ENCODE peak calls at places on chromosomes 5 and 9, in four cellular contexts. O is astrocyte, A is fibroblast of lung, B is NT2/D1. U is an unnamed sample.

GRCh38 chr9:121783523-121784507 is 132.4 kb downstream of the DAB2IP start:
- DNase-seq in O (no peak), A (no peak), B (no peak), U (peak; percentile 67)

GRCh38 chr9:105141448-105142101 is 102.9 kb upstream of the SLC44A1 start:
- DNase-seq in O (no peak), A (no peak), B (no peak), U (no peak)

GRCh38 chr9:31608413-31608812 is 776.0 kb upstream of the ACO1 start:
- DNase-seq in O (peak; percentile 45), A (peak; percentile 12), B (no peak), U (no peak)

GRCh38 chr5:126031989-126032716 is 391.1 kb upstream of the GRAMD2B start:
- DNase-seq in O (peak; percentile 81), A (peak; percentile 82), B (no peak), U (peak; percentile 82)

GRCh38 chr5:59466271-59466670 is 427.3 kb downstream of the PDE4D start:
- DNase-seq in O (no peak), A (no peak), B (peak; percentile 9), U (no peak)

GRCh38 chr5:75050415-75050814 is 1.9 kb downstream of the GCNT4 start:
- DNase-seq in O (no peak), A (peak; percentile 21), B (no peak), U (no peak)

GRCh38 chr9:127949827-127950512 is 12.3 kb upstream of the DPM2 start:
- DNase-seq in O (no peak), A (no peak), B (no peak), U (no peak)

GRCh38 chr9:29043070-29043469 is 1469.8 kb upstream of the C9orf72 start:
- DNase-seq in O (no peak), A (no peak), B (no peak), U (no peak)

GRCh38 chr9:126297656-126298318 is 28.8 kb upstream of the MVB12B start:
- DNase-seq in O (no peak), A (no peak), B (no peak), U (no peak)

GRCh38 chr5:67297376-67297775 is 100.8 kb upstream of the CD180 start:
- DNase-seq in O (no peak), A (no peak), B (no peak), U (no peak)

GRCh38 chr9:129630967-129631672 is 5.2 kb downstream of the NTMT1 start:
- DNase-seq in O (peak; percentile 46), A (no peak), B (no peak), U (no peak)

GRCh38 chr5:126544087-126544740 is 50.8 kb downstream of the ALDH7A1 start:
- DNase-seq in O (no peak), A (peak; percentile 42), B (no peak), U (no peak)

GRCh38 chr5:147892696-147893296 is 13.5 kb downstream of the C5orf46 start:
- DNase-seq in O (no peak), A (no peak), B (no peak), U (no peak)

GRCh38 chr5:136979131-136979530 is 520.0 kb downstream of the SPOCK1 start:
- DNase-seq in O (peak; percentile 42), A (no peak), B (no peak), U (no peak)

GRCh38 chr9:137694962-137695875 is 76.4 kb downstream of the EHMT1 start:
- DNase-seq in O (no peak), A (peak; percentile 27), B (peak; percentile 60), U (no peak)

GRCh38 chr9:26326473-26327044 is 566.0 kb downstream of the CAAP1 start:
- DNase-seq in O (peak; percentile 37), A (peak; percentile 83), B (peak; percentile 68), U (no peak)

GRCh38 chr5:176980818-176981217 is 25.8 kb downstream of the UIMC1 start:
- DNase-seq in O (no peak), A (no peak), B (no peak), U (no peak)
- H3K9me3 ChIP-seq in O (no peaks in the 10 kb centered on the region), A (no peaks in the 10 kb centered on the region), B (peaks cover 29% of the 10 kb centered on the region), U (no peaks in the 10 kb centered on the region)

GRCh38 chr9:114902773-114903589 is 27.4 kb downstream of the TNFSF8 start:
- DNase-seq in O (no peak), A (peak; percentile 24), B (no peak), U (no peak)
- H3K9ac ChIP-seq in O (no peak overlapping the region), A (no peak overlapping the region), B (no peak overlapping the region), U (no peak overlapping the region)

DNA sequence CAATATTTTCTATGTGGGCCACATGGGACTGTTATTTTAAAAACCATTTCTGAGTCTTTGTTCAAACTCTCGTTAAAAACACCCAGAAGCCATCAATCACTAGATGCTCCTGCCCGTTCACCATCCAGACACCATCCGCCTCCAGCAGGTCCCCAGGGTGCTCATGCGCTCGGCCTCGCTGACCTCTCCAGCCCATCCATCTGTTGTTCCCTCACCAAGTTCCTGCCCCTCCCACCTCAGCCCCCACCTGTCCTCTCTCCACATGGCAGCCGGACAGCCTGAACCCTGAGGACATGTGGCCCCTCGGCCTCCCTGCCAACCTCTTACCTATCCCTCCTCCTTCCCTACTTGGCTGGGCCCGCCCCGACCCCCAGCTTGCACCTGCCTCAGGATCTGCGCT is 31.6 kb downstream of the NSUN2 start:
- DNase-seq in O (no peak), A (no peak), B (no peak), U (no peak)
- H3K9me3 ChIP-seq in O (no peaks in the 10 kb centered on the region), A (no peaks in the 10 kb centered on the region), B (no peaks in the 10 kb centered on the region), U (no peaks in the 10 kb centered on the region)

GRCh38 chr5:17000296-17000939 is 64.3 kb upstream of the MYO10 start:
- DNase-seq in O (peak; percentile 99), A (peak; percentile 95), B (no peak), U (no peak)
- H3K9ac ChIP-seq in O (peak overlapping the region; percentile 70), A (no peak overlapping the region), B (no peak overlapping the region), U (no peak overlapping the region)

GRCh38 chr9:4585135-4585534 is 77.0 kb upstream of the PLPP6 start:
- DNase-seq in O (no peak), A (no peak), B (no peak), U (no peak)

GRCh38 chr9:4584636-4585035 is 77.5 kb upstream of the PLPP6 start:
- DNase-seq in O (no peak), A (no peak), B (no peak), U (no peak)

GRCh38 chr9:4581861-4582565 is 80.1 kb upstream of the PLPP6 start:
- DNase-seq in O (no peak), A (no peak), B (no peak), U (no peak)

GRCh38 chr9:4581031-4581760 is 80.9 kb upstream of the PLPP6 start:
- DNase-seq in O (no peak), A (no peak), B (no peak), U (no peak)

DNA sequence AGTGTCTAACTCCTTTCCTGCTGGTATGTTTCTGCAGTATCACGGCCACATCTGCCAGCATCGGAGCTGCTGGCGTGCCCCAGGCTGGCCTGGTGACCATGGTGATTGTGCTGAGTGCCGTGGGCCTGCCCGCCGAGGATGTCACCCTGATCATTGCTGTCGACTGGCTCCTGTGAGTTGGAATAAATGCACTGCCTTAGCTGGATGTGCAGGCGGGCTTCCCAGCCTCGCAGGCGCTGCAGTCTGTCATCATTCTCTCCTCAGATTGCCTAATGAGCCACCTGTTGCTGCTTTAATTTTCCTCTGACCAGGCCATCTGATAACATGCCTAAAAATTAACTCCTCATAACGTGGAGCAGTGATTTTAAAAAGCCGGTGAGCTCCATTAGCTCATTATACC is 79.1 kb upstream of the PLPP6 start:
- DNase-seq in O (no peak), A (no peak), B (no peak), U (no peak)
- H3K9me3 ChIP-seq in O (no peaks in the 10 kb centered on the region), A (no peaks in the 10 kb centered on the region), B (no peaks in the 10 kb centered on the region), U (no peaks in the 10 kb centered on the region)

DNA sequence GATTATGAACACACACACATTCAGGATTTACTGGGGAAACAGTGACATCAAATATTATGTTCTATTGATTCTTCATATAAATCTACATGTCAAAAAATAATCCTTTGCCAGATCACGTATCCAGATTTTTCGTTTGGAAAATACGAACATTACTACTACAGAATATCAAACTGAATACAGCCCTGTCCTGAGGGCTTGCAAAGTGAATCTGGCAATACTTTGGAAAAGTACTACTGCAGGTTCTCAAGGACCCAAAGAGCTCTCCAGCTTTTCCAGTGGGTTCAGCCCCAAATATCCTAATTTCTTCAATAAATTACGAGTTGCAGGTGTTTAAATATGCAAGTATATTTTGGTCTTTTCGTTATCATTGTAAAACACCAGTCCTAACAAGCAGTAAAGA is 411 bp upstream of the NDUFS4 start:
- DNase-seq in O (no peak), A (no peak), B (no peak), U (no peak)
- H3K9ac ChIP-seq in O (peak overlapping the region; percentile 96), A (no peak overlapping the region), B (peak overlapping the region; percentile 85), U (peak overlapping the region; percentile 93)

DNA sequence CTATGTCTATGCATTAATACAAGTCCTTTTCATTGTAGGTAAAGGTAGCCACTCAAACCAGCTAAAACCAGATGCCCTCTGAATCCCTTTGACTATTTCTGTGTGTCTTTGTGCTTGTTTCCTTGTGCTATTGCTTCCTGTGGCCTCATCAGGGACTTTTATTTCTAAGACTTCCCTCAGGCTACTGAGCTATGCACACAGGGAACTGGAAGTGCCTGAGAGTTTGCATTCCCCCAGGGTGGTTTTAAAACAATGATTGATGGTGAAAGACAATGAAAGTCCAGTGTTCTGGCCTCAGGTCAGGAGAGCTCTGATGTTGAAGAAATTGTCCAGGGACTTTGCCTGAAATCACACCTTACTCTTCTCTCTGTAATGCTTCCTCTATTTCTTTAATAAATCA is 158.0 kb upstream of the NREP start:
- DNase-seq in O (no peak), A (no peak), B (no peak), U (no peak)
- H3K9me3 ChIP-seq in O (no peaks in the 10 kb centered on the region), A (no peaks in the 10 kb centered on the region), B (peaks cover 19% of the 10 kb centered on the region), U (no peaks in the 10 kb centered on the region)

DNA sequence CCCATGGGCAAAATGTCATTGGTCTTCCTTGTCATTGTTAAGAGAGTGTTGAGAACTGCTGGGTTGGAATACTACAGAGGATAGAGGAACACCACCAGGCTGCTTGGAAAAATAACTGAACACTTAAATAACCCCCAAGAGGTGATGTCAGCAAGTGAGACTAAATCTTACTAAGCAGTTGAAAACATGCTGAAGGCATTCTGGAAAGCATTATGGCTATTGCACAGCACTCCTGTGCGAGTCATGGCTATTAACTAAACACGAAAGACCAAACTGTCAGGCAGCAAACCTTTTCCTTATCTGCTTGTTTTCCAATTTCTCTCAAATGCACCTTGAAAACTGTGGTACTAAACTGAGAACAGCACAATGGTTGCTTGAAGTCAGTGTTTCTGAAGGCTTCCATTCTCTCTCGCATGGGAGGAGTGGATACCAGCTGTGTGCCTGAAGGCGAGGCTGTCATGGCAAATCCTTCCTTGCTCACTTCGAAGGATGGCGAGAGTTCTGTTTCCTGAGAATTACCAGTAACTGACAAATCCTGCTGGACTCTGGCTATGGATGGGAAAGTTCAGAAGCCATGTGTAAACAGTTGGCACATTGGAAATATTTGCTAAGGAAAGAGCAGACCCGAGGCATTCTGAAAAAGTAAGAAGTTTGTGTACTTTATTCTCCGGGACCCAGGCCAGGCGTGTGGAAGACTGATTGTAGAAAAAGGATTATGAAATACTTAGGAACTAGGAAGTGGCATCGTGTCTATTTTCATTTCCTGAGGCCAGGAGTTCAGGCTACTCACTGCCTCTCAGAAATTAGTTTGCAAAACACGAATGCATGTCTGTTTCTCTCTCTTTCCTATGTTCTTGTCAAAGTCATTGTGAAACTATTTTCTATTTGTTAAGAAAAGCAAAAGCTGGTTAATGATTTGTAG is 182.1 kb downstream of the DMRT2 start:
- DNase-seq in O (peak; percentile 18), A (peak; percentile 92), B (no peak), U (peak; percentile 81)
- H3K9ac ChIP-seq in O (peak overlapping the region; percentile 1), A (no peak overlapping the region), B (no peak overlapping the region), U (no peak overlapping the region)